ENCODE peak calls at places on chromosomes 2 and 18, in nine cellular contexts. One of them, this sample, is unnamed.

GRCh38 chr2:134763164-134763710 is 44.4 kb upstream of the TMEM163 start:
- DNase-seq in nephron progenitor cell: no peak
- DNase-seq in cardiac muscle cell: no peak
- DNase-seq in fibroblast of the aortic adventitia: no peak
- DNase-seq in gastrocnemius medialis: no peak
- DNase-seq in neural progenitor cell: no peak
- DNase-seq in AG09309: no peak
- DNase-seq in bronchial epithelial cell: peak
- DNase-seq in lower lobe of right lung: no peak
- DNase-seq in this sample: no peak

GRCh38 chr2:229153307-229153706 is 117.8 kb downstream of the PID1 start:
- DNase-seq in nephron progenitor cell: no peak
- DNase-seq in cardiac muscle cell: no peak
- DNase-seq in fibroblast of the aortic adventitia: no peak
- DNase-seq in gastrocnemius medialis: no peak
- DNase-seq in neural progenitor cell: no peak
- DNase-seq in AG09309: no peak
- DNase-seq in bronchial epithelial cell: no peak
- DNase-seq in lower lobe of right lung: no peak
- DNase-seq in this sample: no peak

GRCh38 chr2:126881591-126881990 is 17.1 kb upstream of the TEX51 start:
- DNase-seq in nephron progenitor cell: no peak
- DNase-seq in cardiac muscle cell: no peak
- DNase-seq in fibroblast of the aortic adventitia: no peak
- DNase-seq in gastrocnemius medialis: no peak
- DNase-seq in neural progenitor cell: no peak
- DNase-seq in AG09309: no peak
- DNase-seq in bronchial epithelial cell: no peak
- DNase-seq in lower lobe of right lung: no peak
- DNase-seq in this sample: no peak

GRCh38 chr18:21826196-21826595 is 85.6 kb downstream of the MIB1 start:
- DNase-seq in nephron progenitor cell: no peak
- DNase-seq in cardiac muscle cell: peak
- DNase-seq in fibroblast of the aortic adventitia: peak
- DNase-seq in gastrocnemius medialis: no peak
- DNase-seq in neural progenitor cell: peak
- DNase-seq in AG09309: peak
- DNase-seq in bronchial epithelial cell: peak
- DNase-seq in lower lobe of right lung: no peak
- DNase-seq in this sample: peak

GRCh38 chr2:232894746-232895145 is 24.7 kb downstream of the SNORC start:
- DNase-seq in nephron progenitor cell: no peak
- DNase-seq in cardiac muscle cell: no peak
- DNase-seq in fibroblast of the aortic adventitia: no peak
- DNase-seq in gastrocnemius medialis: no peak
- DNase-seq in neural progenitor cell: no peak
- DNase-seq in AG09309: no peak
- DNase-seq in bronchial epithelial cell: no peak
- DNase-seq in lower lobe of right lung: peak
- DNase-seq in this sample: no peak

GRCh38 chr2:69693472-69694450 is 48.2 kb upstream of the ANXA4 start:
- DNase-seq in nephron progenitor cell: no peak
- DNase-seq in cardiac muscle cell: no peak
- DNase-seq in fibroblast of the aortic adventitia: no peak
- DNase-seq in gastrocnemius medialis: no peak
- DNase-seq in neural progenitor cell: no peak
- DNase-seq in AG09309: no peak
- DNase-seq in bronchial epithelial cell: no peak
- DNase-seq in lower lobe of right lung: no peak
- DNase-seq in this sample: no peak

GRCh38 chr2:201191132-201191875 is 8.4 kb downstream of the CASP10 start:
- DNase-seq in nephron progenitor cell: no peak
- DNase-seq in cardiac muscle cell: peak
- DNase-seq in fibroblast of the aortic adventitia: peak
- DNase-seq in gastrocnemius medialis: no peak
- DNase-seq in neural progenitor cell: no peak
- DNase-seq in AG09309: no peak
- DNase-seq in bronchial epithelial cell: no peak
- DNase-seq in lower lobe of right lung: no peak
- DNase-seq in this sample: no peak

GRCh38 chr2:10513201-10513600 is 65.1 kb upstream of the ODC1 start:
- DNase-seq in nephron progenitor cell: no peak
- DNase-seq in cardiac muscle cell: no peak
- DNase-seq in fibroblast of the aortic adventitia: no peak
- DNase-seq in gastrocnemius medialis: no peak
- DNase-seq in neural progenitor cell: no peak
- DNase-seq in AG09309: no peak
- DNase-seq in bronchial epithelial cell: no peak
- DNase-seq in lower lobe of right lung: no peak
- DNase-seq in this sample: no peak

GRCh38 chr2:119231975-119232665 is 8.5 kb downstream of the STEAP3 start:
- DNase-seq in nephron progenitor cell: no peak
- DNase-seq in cardiac muscle cell: no peak
- DNase-seq in fibroblast of the aortic adventitia: peak
- DNase-seq in gastrocnemius medialis: no peak
- DNase-seq in neural progenitor cell: no peak
- DNase-seq in AG09309: no peak
- DNase-seq in bronchial epithelial cell: peak
- DNase-seq in lower lobe of right lung: no peak
- DNase-seq in this sample: peak

GRCh38 chr2:119233326-119234020 is 9.8 kb downstream of the STEAP3 start:
- DNase-seq in nephron progenitor cell: no peak
- DNase-seq in cardiac muscle cell: peak
- DNase-seq in fibroblast of the aortic adventitia: peak
- DNase-seq in gastrocnemius medialis: peak
- DNase-seq in neural progenitor cell: no peak
- DNase-seq in AG09309: no peak
- DNase-seq in bronchial epithelial cell: peak
- DNase-seq in lower lobe of right lung: no peak
- DNase-seq in this sample: peak

GRCh38 chr2:119236796-119237195 is 13.2 kb downstream of the STEAP3 start:
- DNase-seq in nephron progenitor cell: no peak
- DNase-seq in cardiac muscle cell: no peak
- DNase-seq in fibroblast of the aortic adventitia: no peak
- DNase-seq in gastrocnemius medialis: no peak
- DNase-seq in neural progenitor cell: no peak
- DNase-seq in AG09309: no peak
- DNase-seq in bronchial epithelial cell: no peak
- DNase-seq in lower lobe of right lung: no peak
- DNase-seq in this sample: no peak

GRCh38 chr2:119232666-119232993 is 9.0 kb downstream of the STEAP3 start:
- DNase-seq in nephron progenitor cell: no peak
- DNase-seq in cardiac muscle cell: no peak
- DNase-seq in fibroblast of the aortic adventitia: no peak
- DNase-seq in gastrocnemius medialis: no peak
- DNase-seq in neural progenitor cell: no peak
- DNase-seq in AG09309: no peak
- DNase-seq in bronchial epithelial cell: no peak
- DNase-seq in lower lobe of right lung: no peak
- DNase-seq in this sample: no peak

DNA sequence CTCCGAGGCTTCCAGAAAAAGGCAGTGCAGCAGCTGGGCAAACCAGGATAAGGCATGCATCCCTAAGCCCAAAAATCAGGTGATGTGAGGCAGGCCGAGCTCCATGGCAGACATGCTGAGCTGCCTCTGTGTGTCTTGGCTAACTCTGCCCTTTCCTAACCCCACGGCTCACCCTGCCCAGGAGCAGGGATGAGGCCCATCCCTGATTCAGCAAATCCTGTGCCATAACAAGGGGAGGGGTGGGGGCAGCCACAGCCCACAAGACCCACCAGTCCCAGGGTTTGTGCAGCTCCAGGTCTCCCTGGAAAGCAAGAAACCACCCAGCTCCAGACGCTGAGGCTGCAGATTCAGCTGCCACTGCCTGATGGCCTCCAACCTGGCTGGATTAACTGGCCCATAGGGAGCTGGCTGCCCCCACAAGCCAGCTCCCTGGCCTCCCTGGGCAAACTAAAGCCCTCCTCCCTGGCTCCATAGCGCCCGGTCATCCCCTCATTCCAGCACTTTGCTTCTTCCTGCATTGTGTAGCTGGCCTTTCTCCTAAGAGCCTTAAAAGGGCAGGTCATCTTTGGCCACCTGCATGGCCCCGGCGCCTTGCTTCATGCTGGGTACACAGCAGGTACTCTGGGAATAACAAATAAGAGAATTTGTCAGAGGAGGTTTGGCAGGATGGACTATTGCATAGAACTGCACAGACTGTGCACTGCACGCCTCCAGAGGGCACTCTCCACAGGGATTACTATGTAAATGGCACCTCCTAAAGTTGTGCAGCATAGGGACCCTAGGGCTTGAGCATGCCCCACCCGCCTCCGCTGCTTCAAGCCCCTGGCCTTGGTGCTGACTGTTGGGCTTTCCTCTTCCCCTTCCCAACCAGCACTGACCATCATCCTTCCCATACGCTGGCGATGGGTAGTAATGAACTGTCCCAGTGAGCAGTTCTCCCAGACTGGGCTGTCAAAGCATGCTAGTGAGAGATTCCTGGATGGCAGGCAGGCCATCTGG is 10.7 kb downstream of the STEAP3 start:
- DNase-seq in nephron progenitor cell: peak
- DNase-seq in cardiac muscle cell: peak
- DNase-seq in fibroblast of the aortic adventitia: peak
- DNase-seq in gastrocnemius medialis: peak
- DNase-seq in neural progenitor cell: peak
- DNase-seq in AG09309: no peak
- DNase-seq in bronchial epithelial cell: no peak
- DNase-seq in lower lobe of right lung: no peak
- DNase-seq in this sample: peak
- TF ChIP-seq CTCF in nephron progenitor cell: peak
- TF ChIP-seq CTCF in cardiac muscle cell: peak
- TF ChIP-seq CTCF in fibroblast of the aortic adventitia: peak
- TF ChIP-seq CTCF in gastrocnemius medialis: peak
- TF ChIP-seq CTCF in neural progenitor cell: peak
- TF ChIP-seq CTCF in AG09309: peak
- TF ChIP-seq CTCF in bronchial epithelial cell: peak
- TF ChIP-seq CTCF in lower lobe of right lung: no peak
- TF ChIP-seq CTCF in this sample: peak

DNA sequence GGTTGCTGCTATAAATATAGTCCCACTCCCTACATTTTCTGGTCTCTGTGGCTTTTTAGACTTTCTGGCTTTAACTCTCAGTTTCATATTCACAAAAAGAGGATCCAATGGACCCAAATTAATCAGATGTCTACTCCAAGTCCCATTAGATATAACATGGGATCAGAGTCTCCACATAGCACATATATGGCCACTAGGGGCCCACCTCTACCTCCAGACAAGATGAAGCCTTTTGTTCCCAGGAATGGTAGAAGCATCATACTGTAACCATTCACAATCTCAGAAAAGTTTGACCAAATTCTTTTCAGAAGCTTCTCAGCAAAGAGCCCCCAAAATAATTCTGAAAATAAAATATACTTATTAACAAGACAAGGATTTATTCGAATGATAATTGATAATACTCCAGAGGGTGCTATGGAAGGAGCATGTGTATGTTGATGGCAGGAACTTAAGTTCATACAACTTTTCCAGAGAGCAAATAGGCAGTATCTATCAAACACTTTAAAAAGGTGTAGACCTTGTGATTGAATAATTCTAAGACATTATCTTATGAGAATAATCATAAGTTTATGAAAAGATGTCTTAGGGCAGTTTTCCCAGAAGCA is 382.3 kb upstream of the CRIM1 start:
- DNase-seq in nephron progenitor cell: no peak
- DNase-seq in cardiac muscle cell: peak
- DNase-seq in fibroblast of the aortic adventitia: no peak
- DNase-seq in gastrocnemius medialis: no peak
- DNase-seq in neural progenitor cell: peak
- DNase-seq in AG09309: no peak
- DNase-seq in bronchial epithelial cell: peak
- DNase-seq in lower lobe of right lung: no peak
- DNase-seq in this sample: peak
- TF ChIP-seq CTCF in nephron progenitor cell: peak
- TF ChIP-seq CTCF in cardiac muscle cell: peak
- TF ChIP-seq CTCF in fibroblast of the aortic adventitia: no peak
- TF ChIP-seq CTCF in gastrocnemius medialis: peak
- TF ChIP-seq CTCF in neural progenitor cell: peak
- TF ChIP-seq CTCF in AG09309: peak
- TF ChIP-seq CTCF in bronchial epithelial cell: peak
- TF ChIP-seq CTCF in lower lobe of right lung: peak
- TF ChIP-seq CTCF in this sample: peak

DNA sequence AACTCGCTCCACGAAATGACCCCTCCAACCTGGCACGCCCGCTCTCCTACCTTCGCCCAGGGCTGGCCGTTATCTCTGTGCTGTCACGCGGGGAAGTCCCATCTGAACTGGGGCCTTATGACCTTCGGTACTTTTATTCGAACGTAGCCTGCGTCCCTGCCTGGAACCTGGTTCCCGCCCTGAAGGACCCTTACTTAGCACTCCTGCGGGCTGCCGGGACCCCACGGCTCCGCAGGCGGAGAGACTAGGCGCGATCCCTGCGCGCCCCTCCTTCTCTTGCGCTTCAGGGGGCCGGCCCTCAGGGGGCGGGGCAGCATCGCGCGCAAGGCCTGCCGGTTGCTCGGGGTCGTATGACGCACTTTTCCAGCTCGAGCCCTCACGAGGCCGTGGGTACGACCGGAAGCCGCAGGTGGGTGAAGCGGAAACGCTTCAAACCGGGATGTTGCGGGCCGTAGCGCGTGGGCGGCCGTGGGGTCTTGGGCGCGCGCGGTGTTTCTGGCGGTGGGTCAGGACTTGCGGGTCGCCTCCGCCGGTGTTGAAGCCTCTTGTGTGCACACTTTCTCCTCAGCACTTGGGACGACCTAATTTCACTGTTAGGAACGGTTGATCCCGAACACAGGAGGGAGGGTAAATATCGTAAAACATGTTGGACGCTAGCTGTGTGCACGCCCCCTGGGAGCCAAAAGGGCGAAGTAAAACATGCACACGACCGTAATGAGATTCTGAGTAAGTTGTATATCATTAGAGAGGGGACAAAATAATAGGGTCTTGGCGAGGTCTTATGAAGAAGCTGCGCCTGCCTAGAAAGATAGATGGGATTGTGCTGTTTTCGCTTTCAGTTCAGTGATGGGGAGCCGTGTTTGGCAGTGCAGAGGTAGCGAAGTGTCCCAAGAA is at the start of the genes LIPT1 and TSGA10:
- DNase-seq in nephron progenitor cell: peak
- DNase-seq in cardiac muscle cell: peak
- DNase-seq in fibroblast of the aortic adventitia: peak
- DNase-seq in gastrocnemius medialis: peak
- DNase-seq in neural progenitor cell: peak
- DNase-seq in AG09309: peak
- DNase-seq in bronchial epithelial cell: peak
- DNase-seq in lower lobe of right lung: peak
- DNase-seq in this sample: peak
- TF ChIP-seq CTCF in nephron progenitor cell: no peak
- TF ChIP-seq CTCF in cardiac muscle cell: no peak
- TF ChIP-seq CTCF in fibroblast of the aortic adventitia: no peak
- TF ChIP-seq CTCF in gastrocnemius medialis: peak
- TF ChIP-seq CTCF in neural progenitor cell: peak
- TF ChIP-seq CTCF in AG09309: peak
- TF ChIP-seq CTCF in bronchial epithelial cell: peak
- TF ChIP-seq CTCF in lower lobe of right lung: peak
- TF ChIP-seq CTCF in this sample: peak

DNA sequence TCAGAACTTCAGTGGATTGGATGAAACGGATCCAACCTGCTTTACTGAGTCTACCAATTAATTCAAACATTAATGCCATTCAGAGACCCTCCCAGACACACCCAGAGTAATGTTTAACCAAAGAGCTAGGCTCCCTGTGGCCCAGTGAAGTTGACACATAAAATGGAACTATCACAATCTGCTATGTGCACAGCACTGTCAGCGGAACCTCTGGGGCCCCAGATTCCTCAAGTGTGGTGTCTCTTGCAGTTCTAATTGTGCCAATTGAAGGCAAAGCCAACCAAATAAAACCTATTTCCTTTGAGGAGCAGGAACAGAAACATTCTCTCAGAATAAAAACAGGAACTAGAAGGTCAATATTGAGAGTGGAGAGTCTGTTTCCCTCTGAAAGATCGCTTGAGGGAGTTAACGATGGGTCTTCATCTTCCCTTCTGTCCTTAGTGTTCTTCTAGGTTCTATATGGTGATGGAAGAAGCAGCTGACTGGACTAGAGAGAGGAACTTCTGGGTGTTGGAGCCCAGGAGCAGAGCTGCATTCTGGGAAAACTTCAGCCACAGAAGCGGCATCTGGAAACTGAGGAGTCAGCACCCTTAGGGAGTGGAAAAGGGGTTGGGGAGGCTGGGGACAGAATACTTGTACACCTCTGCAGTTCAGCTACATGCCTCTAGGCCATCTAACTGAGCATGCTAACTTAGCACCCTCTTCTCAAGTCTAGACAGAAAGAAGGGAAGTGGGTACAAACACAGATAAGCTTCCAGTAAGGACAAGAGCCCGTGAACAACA is 174.4 kb upstream of the FBXO11 start:
- DNase-seq in nephron progenitor cell: no peak
- DNase-seq in cardiac muscle cell: no peak
- DNase-seq in fibroblast of the aortic adventitia: no peak
- DNase-seq in gastrocnemius medialis: no peak
- DNase-seq in neural progenitor cell: no peak
- DNase-seq in AG09309: no peak
- DNase-seq in bronchial epithelial cell: no peak
- DNase-seq in lower lobe of right lung: no peak
- DNase-seq in this sample: no peak
- TF ChIP-seq CTCF in nephron progenitor cell: no peak
- TF ChIP-seq CTCF in cardiac muscle cell: no peak
- TF ChIP-seq CTCF in fibroblast of the aortic adventitia: no peak
- TF ChIP-seq CTCF in gastrocnemius medialis: no peak
- TF ChIP-seq CTCF in neural progenitor cell: no peak
- TF ChIP-seq CTCF in AG09309: no peak
- TF ChIP-seq CTCF in bronchial epithelial cell: no peak
- TF ChIP-seq CTCF in lower lobe of right lung: no peak
- TF ChIP-seq CTCF in this sample: no peak